ENCODE peak calls at places on chromosomes 2 and 18, in six cellular contexts. N, C, B, F, J and L are unnamed samples.

GRCh38 chr18:42614619-42615293 is 500.7 kb downstream of the RIT2 start:
- DNase-seq in N (no peak), C (no peak), B (no peak), F (no peak), J (no peak), L (no peak)

GRCh38 chr2:9974344-9974743 is 22.9 kb downstream of the GRHL1 start:
- DNase-seq in N (no peak), C (no peak), B (no peak), F (no peak), J (no peak), L (no peak)

GRCh38 chr2:174312581-174313234 is 22.0 kb upstream of the SP9 start:
- DNase-seq in N (no peak), C (no peak), B (no peak), F (no peak), J (no peak), L (no peak)

GRCh38 chr2:235444101-235444597 is 49.7 kb upstream of the AGAP1 start:
- DNase-seq in N (no peak), C (no peak), B (no peak), F (no peak), J (no peak), L (no peak)

GRCh38 chr2:109180786-109181185 is 51.8 kb downstream of the SH3RF3 start:
- DNase-seq in N (no peak), C (no peak), B (no peak), F (no peak), J (no peak), L (no peak)

GRCh38 chr2:69250981-69251380 is 136.0 kb downstream of the GFPT1 start:
- DNase-seq in N (no peak), C (no peak), B (no peak), F (no peak), J (no peak), L (no peak)

GRCh38 chr2:204505946-204506345 is 39.3 kb upstream of the PARD3B start:
- DNase-seq in N (no peak), C (no peak), B (no peak), F (no peak), J (no peak), L (no peak)

GRCh38 chr2:25197336-25198208 is 29.2 kb upstream of the POMC start:
- DNase-seq in N (no peak), C (peak), B (no peak), F (no peak), J (no peak), L (no peak)

GRCh38 chr2:37449686-37450392 is 105.4 kb downstream of the QPCT start:
- DNase-seq in N (no peak), C (no peak), B (no peak), F (peak), J (no peak), L (no peak)

GRCh38 chr2:42768706-42769256 is 4.8 kb upstream of the OXER1 start:
- DNase-seq in N (no peak), C (no peak), B (no peak), F (no peak), J (no peak), L (no peak)
- H3K27ac ChIP-seq in N (no peak), C (no peak), B (no peak), F (no peak), J (no peak), L (no peak)

DNA sequence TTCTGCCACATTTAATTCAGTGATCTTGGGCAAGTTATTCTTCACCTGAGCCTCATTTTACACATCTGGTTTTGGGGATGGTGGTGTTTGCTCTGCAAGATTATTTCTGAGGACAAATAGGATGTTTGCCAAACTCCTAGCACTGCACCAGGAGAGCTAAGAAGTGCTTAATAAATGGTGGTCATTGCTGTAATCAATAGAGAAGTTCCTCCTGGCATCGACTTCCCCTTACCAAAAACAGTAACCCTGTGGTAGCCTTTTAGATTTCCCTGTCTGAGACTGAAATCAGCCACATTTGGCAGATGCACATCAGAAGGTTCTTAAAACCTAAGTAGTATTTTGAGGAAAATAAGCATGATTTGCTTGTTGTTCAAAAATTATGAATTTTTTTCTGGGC is 2.3 kb downstream of the B3GNT2 start:
- DNase-seq in N (no peak), C (no peak), B (no peak), F (no peak), J (no peak), L (no peak)
- H3K27ac ChIP-seq in N (peak), C (no peak), B (peak), F (no peak), J (peak), L (no peak)

DNA sequence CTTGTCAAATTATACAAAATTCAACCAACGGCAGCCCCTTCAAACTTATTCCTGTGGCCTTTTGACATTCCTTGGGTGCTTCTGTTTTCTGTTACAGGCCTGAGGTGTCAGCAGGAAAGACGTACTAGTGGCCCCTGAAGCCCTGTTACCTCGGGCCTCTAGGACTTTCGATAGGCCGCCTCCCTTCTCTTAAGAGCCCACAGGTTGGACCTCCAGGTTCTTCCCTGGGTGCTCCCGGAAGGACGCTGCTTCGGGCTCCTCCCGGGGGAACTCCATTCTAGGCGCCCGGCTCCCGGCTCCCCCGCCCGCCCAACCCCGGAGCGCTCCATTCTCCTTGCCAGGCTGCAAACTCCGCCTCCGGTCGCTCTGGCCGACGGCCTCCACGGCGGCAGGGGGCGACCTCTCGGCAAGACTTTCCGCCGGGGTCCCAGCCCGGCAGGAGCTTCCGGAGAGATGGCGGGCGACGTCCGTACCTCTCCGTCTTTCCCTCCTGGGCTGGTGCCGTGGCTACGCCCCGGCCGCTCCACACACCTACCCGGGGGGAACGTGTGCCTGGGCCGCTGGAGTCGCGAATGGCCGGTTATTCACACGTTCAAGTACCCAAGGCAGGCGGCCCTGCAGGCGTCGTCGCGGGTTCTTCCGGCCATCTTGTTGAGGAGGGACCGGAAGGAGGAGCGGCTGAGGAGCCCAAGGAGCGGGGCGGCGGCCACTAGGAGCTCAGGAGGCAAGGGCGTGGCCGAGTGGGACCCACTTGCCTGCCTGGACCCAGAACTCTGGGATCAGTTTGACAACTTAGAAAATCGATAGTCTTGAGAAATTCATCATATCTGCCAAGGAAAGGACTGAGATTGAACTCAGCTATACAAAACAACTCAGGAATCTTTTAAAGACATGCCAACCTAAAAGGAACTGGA is 27.5 kb downstream of the BOLA3 start:
- DNase-seq in N (peak), C (peak), B (no peak), F (peak), J (peak), L (peak)
- H3K27ac ChIP-seq in N (peak), C (peak), B (peak), F (peak), J (peak), L (peak)

DNA sequence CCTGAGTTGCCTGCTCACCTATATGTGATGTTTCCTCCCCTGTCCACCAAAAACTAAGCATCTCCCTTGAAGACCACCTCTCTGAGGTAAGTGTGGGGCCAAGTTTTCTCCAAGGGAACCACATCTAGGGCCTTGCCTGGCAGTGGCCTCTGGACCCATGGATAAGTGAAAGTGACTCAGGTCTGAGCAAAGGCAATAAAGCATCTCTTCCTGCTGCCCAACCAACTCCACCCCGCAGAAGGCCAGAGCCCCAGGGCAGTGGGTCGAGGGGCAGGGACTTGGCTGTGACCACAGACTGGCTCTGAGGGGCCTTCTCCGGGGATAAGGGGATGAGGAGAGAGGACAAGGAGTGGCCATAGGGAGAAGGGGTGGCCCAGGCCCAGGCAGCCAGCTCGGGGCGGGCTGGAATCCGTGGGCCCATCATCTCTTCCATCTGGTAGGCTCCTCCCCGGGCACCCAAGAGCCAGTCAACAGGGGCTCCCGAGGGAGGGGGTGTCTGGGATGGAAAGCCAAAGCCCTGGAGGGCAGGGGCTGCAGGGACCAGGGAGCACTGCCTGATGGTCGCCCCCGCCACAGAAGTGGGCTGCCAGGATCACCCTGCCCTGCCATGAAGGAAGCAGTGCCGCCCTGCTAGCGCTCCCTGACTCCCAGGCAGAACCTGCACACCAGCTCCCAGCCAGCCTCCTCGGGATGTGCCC is 33.4 kb downstream of the EMX1 start:
- DNase-seq in N (no peak), C (peak), B (no peak), F (peak), J (no peak), L (no peak)
- H3K27ac ChIP-seq in N (no peak), C (no peak), B (no peak), F (no peak), J (no peak), L (no peak)

DNA sequence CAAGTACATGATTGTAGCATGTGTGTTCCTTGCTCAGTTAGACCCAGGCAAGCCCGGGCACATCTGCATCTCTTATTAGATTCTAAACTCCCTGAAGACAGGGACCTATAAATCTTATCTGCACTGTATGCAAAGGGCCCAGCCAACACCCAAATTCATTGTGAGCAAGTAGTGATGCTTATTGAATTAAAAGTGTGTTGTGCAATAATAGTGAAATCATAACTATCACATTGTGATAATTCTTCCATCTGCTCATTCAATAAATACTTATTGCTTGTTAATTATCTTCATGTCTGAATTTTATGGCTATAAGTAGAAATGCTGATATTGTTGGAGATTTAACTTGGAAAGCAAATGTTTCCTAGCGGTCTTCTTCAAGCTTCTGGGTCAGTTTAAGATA is 387.5 kb downstream of the SLC4A3 start:
- DNase-seq in N (no peak), C (no peak), B (no peak), F (no peak), J (no peak), L (no peak)
- H3K27ac ChIP-seq in N (no peak), C (no peak), B (no peak), F (no peak), J (no peak), L (no peak)

DNA sequence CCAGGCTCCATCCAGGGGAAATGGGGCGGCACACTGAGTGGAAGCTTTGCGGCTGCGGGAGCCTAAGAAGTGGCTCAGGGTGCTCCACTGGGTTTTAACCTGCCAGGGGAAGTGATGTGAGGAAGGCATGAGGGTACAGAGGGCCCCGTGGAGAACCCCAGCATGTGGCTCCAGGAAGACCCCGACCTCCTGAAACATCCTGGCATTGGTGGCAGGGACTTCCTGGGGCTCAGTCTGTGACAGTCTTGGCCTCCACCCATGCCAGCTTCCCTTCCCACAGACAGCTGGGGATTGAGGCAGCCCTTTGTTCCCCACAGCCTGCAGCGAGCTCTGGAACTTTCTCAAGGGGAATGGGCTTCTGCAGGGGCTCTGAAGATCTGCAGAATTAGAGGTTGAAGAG is 146.6 kb downstream of the TNS1 start:
- DNase-seq in N (no peak), C (peak), B (no peak), F (no peak), J (no peak), L (no peak)
- H3K27ac ChIP-seq in N (no peak), C (no peak), B (peak), F (peak), J (peak), L (no peak)